ENCODE peak calls at places on chromosomes 11 and 22, in eight cellular contexts. D is retinal pigment epithelial cell; V is stimulated activated CD4-positive, alpha-beta T cell treated with anti-CD3 and anti-CD28 coated beads, Interleukin-1b, Interleukin-23, amount 100 ng/mL, for 24 hours; B is activated CD8-positive, alpha-beta T cell treated with anti-CD3 and anti-CD28 coated beads for 36 hours; R is PC-3; C is cardiac fibroblast; G is effector CD4-positive, alpha-beta T cell; I is mesenchymal stem cell. W is an unnamed sample.

GRCh38 chr11:110337570-110338193 is 41.3 kb upstream of the RDX start:
- DNase-seq in V (no peak), G (no peak), D (peak; percentile 77), I (peak; percentile 20), C (peak; percentile 25), R (peak; percentile 87), B (peak; percentile 79), W (no peak)

GRCh38 chr11:3637201-3637600 is 4.6 kb downstream of the ART5 start:
- DNase-seq in I (no peak), R (no peak), D (no peak), G (no peak), B (no peak), V (no peak), C (no peak), W (no peak)

GRCh38 chr22:17302616-17303015 is 66.6 kb upstream of the CECR2 start:
- DNase-seq in I (no peak), R (no peak), D (no peak), V (no peak), G (no peak), C (no peak), B (no peak), W (no peak)

GRCh38 chr11:20337526-20338154 is 25.9 kb upstream of the HTATIP2 start:
- DNase-seq in I (peak; percentile 33), D (no peak), R (peak; percentile 47), V (no peak), B (peak; percentile 36), C (peak; percentile 37), G (no peak), W (no peak)

GRCh38 chr22:20524004-20524481 is 16.6 kb downstream of the MED15 start:
- DNase-seq in V (no peak), B (peak; percentile 53), C (no peak), I (peak; percentile 57), R (peak; percentile 19), G (no peak), D (no peak), W (no peak)

GRCh38 chr11:75270896-75271415 is 30.4 kb downstream of the TPBGL start:
- DNase-seq in C (no peak), R (peak; percentile 63), D (no peak), B (peak; percentile 37), G (no peak), V (no peak), I (no peak), W (no peak)

GRCh38 chr22:37501176-37501609 is 15.0 kb upstream of the MFNG start:
- DNase-seq in C (peak; percentile 60), G (no peak), D (no peak), R (no peak), B (no peak), V (no peak), I (no peak), W (no peak)

GRCh38 chr22:41535244-41535643 is 9.0 kb downstream of the POLR3H start:
- DNase-seq in B (no peak), R (peak; percentile 37), D (no peak), I (peak; percentile 37), G (no peak), C (peak; percentile 30), V (no peak), W (no peak)

GRCh38 chr22:40691532-40691931 is 12.2 kb downstream of the MCHR1 start:
- DNase-seq in R (no peak), B (no peak), I (no peak), C (no peak), D (no peak), G (no peak), V (no peak), W (no peak)

GRCh38 chr22:27311666-27312566 is 489.6 kb downstream of the MN1 start:
- DNase-seq in D (no peak), C (no peak), G (no peak), I (peak; percentile 42), B (no peak), V (no peak), R (no peak), W (no peak)

GRCh38 chr11:762421-763072 is 14.7 kb downstream of the GATD1 start:
- DNase-seq in V (no peak), I (peak; percentile 75), B (peak; percentile 33), R (peak; percentile 81), D (no peak), C (peak; percentile 69), G (no peak), W (no peak)

GRCh38 chr11:8928981-8929615 is 3.6 kb downstream of the C11orf16 start:
- DNase-seq in R (no peak), C (no peak), B (no peak), G (no peak), V (no peak), D (no peak), I (peak; percentile 36), W (no peak)